ENCODE peak calls at places on chromosomes 3 and 15, in seven cellular contexts. H is HL-60, F is HepG2, R is GM12878, C is K562, L is GM23338, S is SK-N-SH. G is an unnamed sample.

GRCh38 chr3:176514297-176514696 is 683.0 kb downstream of the TBL1XR1 start:
- DNase-seq in H (peak), F (peak), R (no peak), C (peak), L (peak), S (no peak), G (peak)

GRCh38 chr3:25045291-25045690 is 382.8 kb upstream of the RARB start:
- DNase-seq in H (no peak), F (no peak), R (no peak), C (no peak), L (peak), S (no peak), G (no peak)

GRCh38 chr3:30332196-30333021 is 274.0 kb upstream of the TGFBR2 start:
- DNase-seq in H (no peak), F (no peak), R (no peak), C (no peak), L (no peak), S (no peak), G (no peak)

GRCh38 chr3:196638922-196639516 is 475 bp upstream of the NRROS start:
- DNase-seq in H (no peak), F (no peak), R (no peak), C (no peak), L (no peak), S (no peak), G (no peak)

GRCh38 chr15:95290376-95290973 is 1040.0 kb upstream of the NR2F2 start:
- DNase-seq in H (no peak), F (no peak), R (no peak), C (no peak), L (no peak), S (no peak), G (no peak)

GRCh38 chr3:39101022-39101689 is 6.3 kb downstream of the GORASP1 start:
- DNase-seq in H (peak), F (peak), R (no peak), C (peak), L (peak), S (peak), G (no peak)

GRCh38 chr3:138381413-138381901 is 33.1 kb downstream of the MRAS start:
- DNase-seq in H (no peak), F (no peak), R (no peak), C (no peak), L (no peak), S (no peak), G (no peak)

GRCh38 chr3:42652611-42653302 is 740 bp upstream of the ZBTB47 start:
- DNase-seq in H (peak), F (peak), R (peak), C (peak), L (no peak), S (peak), G (no peak)

GRCh38 chr15:70044168-70044567 is 53.5 kb downstream of the TLE3 start:
- DNase-seq in H (no peak), F (no peak), R (no peak), C (no peak), L (no peak), S (no peak), G (no peak)

GRCh38 chr3:50166309-50167019 is 11.3 kb downstream of the SEMA3F start:
- DNase-seq in H (no peak), F (no peak), R (no peak), C (no peak), L (no peak), S (no peak), G (no peak)

GRCh38 chr3:171811059-171811912 is 1.0 kb upstream of the PLD1 start:
- DNase-seq in H (peak), F (peak), R (no peak), C (peak), L (no peak), S (peak), G (peak)

GRCh38 chr15:66935688-66936087 is 129.7 kb upstream of the SMAD3 start:
- DNase-seq in H (no peak), F (no peak), R (no peak), C (no peak), L (no peak), S (no peak), G (no peak)

GRCh38 chr15:39102431-39102830 is 478.4 kb upstream of the THBS1 start:
- DNase-seq in H (no peak), F (no peak), R (no peak), C (no peak), L (no peak), S (no peak), G (no peak)

GRCh38 chr15:32124726-32125125 is 94.4 kb downstream of the CHRNA7 start:
- DNase-seq in H (no peak), F (no peak), R (no peak), C (no peak), L (no peak), S (no peak), G (no peak)

GRCh38 chr3:134054231-134054630 is 24.5 kb upstream of the SLCO2A1 start:
- DNase-seq in H (no peak), F (no peak), R (no peak), C (no peak), L (no peak), S (no peak), G (no peak)

GRCh38 chr3:32934150-32934742 is 17.2 kb upstream of the CCR4 start:
- DNase-seq in H (no peak), F (no peak), R (no peak), C (no peak), L (peak), S (peak), G (no peak)

GRCh38 chr15:67090297-67091072 is 25.1 kb downstream of the SMAD3 start:
- DNase-seq in H (no peak), F (no peak), R (no peak), C (no peak), L (peak), S (no peak), G (no peak)

GRCh38 chr3:171189394-171189793 is 162.9 kb upstream of the SLC2A2 start:
- DNase-seq in H (no peak), F (no peak), R (peak), C (no peak), L (no peak), S (no peak), G (no peak)

GRCh38 chr3:58167431-58168351 is 43.1 kb downstream of the DNASE1L3 start:
- DNase-seq in H (no peak), F (no peak), R (no peak), C (peak), L (peak), S (peak), G (no peak)

GRCh38 chr3:165505657-165506056 is 309.5 kb upstream of the SLITRK3 start:
- DNase-seq in H (no peak), F (no peak), R (no peak), C (no peak), L (no peak), S (no peak), G (no peak)

GRCh38 chr15:68808091-68808490 is 12.6 kb downstream of the ANP32A start:
- DNase-seq in H (no peak), F (no peak), R (no peak), C (no peak), L (no peak), S (no peak), G (no peak)

GRCh38 chr3:175107231-175107630 is 248.1 kb downstream of the NAALADL2 start:
- DNase-seq in H (no peak), F (no peak), R (no peak), C (no peak), L (no peak), S (no peak), G (no peak)

GRCh38 chr3:183285318-183285717 is 32.3 kb downstream of the B3GNT5 start:
- DNase-seq in H (no peak), F (no peak), R (no peak), C (no peak), L (no peak), S (no peak), G (no peak)

GRCh38 chr3:104198136-104198535 is 1168.6 kb upstream of the ALCAM start:
- DNase-seq in H (no peak), F (no peak), R (no peak), C (no peak), L (no peak), S (no peak), G (no peak)

GRCh38 chr15:84759018-84759417 is 10.6 kb downstream of the ZNF592 start:
- DNase-seq in H (no peak), F (no peak), R (no peak), C (no peak), L (no peak), S (no peak), G (no peak)

GRCh38 chr15:65525622-65526021 is 4.6 kb upstream of the HACD3 start:
- DNase-seq in H (no peak), F (no peak), R (no peak), C (no peak), L (no peak), S (peak), G (no peak)

GRCh38 chr15:78716651-78717050 is 75.6 kb upstream of the CHRNB4 start:
- DNase-seq in H (no peak), F (no peak), R (no peak), C (no peak), L (no peak), S (no peak), G (no peak)

GRCh38 chr3:68809596-68809995 is 122.8 kb downstream of the TAFA4 start:
- DNase-seq in H (no peak), F (no peak), R (no peak), C (no peak), L (no peak), S (no peak), G (no peak)
- TF ChIP-seq REST in H (no peak), F (no peak), R (no peak), C (no peak), L (no peak), S (no peak), G (no peak)

DNA sequence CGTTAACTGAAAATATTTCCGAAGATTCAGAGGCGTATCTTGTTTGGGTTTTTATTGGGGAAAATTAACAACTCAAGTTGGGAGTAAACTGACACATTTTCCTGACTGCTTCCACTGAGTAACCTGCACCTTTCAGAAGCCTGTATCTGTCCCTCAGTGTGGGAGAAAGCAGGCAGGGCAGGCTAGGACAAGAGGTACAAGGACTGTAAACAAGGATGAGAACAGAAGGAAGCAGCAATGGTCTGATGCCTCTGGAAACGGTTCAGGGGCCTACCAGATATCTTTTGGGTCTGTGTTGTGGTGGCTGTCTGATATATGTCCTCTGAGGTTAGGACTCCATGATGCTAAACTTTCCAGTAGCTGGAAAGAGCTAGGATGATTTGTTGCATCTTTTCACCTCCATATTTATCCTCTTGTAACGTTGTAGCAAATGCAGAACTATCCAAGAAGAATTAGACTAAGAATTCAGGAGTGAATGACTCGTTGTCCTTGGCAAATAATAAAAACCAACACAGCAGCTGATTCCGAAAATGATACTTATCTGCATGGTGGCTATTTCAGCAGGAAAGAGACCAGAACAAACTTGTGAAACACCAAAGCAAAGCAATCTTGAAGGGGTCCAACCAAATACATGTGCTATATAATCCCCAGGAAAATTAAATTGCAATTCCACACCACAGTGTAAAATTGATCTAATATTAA is 195.9 kb upstream of the ICE2 start:
- DNase-seq in H (no peak), F (no peak), R (no peak), C (no peak), L (no peak), S (no peak), G (no peak)
- TF ChIP-seq POLR2AphosphoS5 in H (no peak), F (no peak), R (no peak), C (no peak), L (no peak), S (no peak), G (no peak)

GRCh38 chr15:99436472-99437314 is 129.1 kb upstream of the MEF2A start:
- DNase-seq in H (no peak), F (no peak), R (no peak), C (no peak), L (no peak), S (no peak), G (no peak)

GRCh38 chr15:99439524-99439835 is 126.3 kb upstream of the MEF2A start:
- DNase-seq in H (no peak), F (no peak), R (no peak), C (no peak), L (no peak), S (no peak), G (no peak)

GRCh38 chr15:99438691-99439523 is 126.9 kb upstream of the MEF2A start:
- DNase-seq in H (no peak), F (no peak), R (no peak), C (no peak), L (peak), S (no peak), G (no peak)

GRCh38 chr15:99437315-99438221 is 128.2 kb upstream of the MEF2A start:
- DNase-seq in H (no peak), F (no peak), R (no peak), C (no peak), L (no peak), S (no peak), G (no peak)

GRCh38 chr15:99438222-99438592 is 127.6 kb upstream of the MEF2A start:
- DNase-seq in H (no peak), F (no peak), R (no peak), C (no peak), L (no peak), S (no peak), G (no peak)
- TF ChIP-seq REST in H (no peak), F (no peak), R (no peak), C (no peak), L (no peak), S (no peak), G (no peak)

GRCh38 chr15:72229947-72230196 is 1.1 kb downstream of the PKM start:
- DNase-seq in H (no peak), F (no peak), R (no peak), C (no peak), L (no peak), S (no peak), G (no peak)

GRCh38 chr15:72230197-72231065 is 559 bp downstream of the PKM start:
- DNase-seq in H (peak), F (peak), R (peak), C (peak), L (peak), S (peak), G (no peak)

GRCh38 chr15:72233759-72234158 is 2.8 kb upstream of the PKM start:
- DNase-seq in H (no peak), F (no peak), R (no peak), C (no peak), L (no peak), S (no peak), G (no peak)

GRCh38 chr15:72231066-72231846 is at the start of gene PKM:
- DNase-seq in H (peak), F (peak), R (peak), C (peak), L (peak), S (peak), G (peak)

DNA sequence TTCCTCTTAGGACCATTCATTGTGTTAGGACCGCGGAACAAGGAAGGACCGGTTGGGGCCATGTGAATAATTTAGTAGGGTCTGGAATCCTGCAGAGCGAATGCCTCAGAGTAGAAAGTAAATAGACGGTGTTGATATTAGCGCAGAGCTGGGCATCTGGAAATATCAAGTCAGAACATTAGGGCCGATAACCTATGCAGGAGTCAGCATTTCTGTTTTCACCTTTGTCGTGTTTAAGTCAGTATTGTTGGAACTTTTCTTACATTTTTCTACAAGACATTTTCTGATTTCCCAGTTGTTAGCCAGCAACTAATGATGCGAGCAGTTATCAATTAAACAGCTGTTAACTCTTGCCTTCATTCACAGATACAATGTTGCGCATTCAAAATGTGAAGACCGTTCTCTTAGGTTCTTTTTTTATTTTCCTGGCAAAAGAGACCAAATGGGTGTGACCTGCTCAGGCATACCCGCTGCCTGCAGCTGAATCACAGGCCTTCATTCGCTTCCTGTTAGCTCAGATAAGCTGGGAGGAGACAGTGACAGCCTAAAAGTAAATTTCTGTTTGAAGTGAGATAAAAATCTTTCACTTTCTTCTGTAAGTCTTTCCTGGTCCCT is 964 bp upstream of the PKM start:
- DNase-seq in H (no peak), F (peak), R (no peak), C (peak), L (peak), S (peak), G (no peak)
- TF ChIP-seq POLR2AphosphoS5 in H (no peak), F (no peak), R (no peak), C (peak), L (no peak), S (no peak), G (no peak)

DNA sequence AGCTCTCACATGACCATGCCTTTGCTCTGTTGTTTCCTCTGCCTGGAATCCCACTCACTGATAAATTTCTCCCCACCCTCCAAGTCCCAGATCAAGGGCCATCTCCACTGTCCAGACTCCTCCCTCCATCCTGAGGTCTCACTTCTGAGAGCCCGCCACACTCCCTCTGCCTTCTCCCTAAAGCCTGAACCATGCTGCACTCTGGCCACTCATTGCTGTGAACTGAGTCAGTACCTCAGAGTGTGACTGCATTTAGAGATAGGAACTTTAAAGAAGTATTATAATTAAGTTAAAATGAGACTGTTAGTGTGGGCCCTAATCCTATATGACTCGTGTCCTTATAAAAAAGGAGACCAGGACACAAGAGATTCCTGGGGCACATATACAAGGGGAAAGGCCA is 9.9 kb downstream of the WNT7A start:
- DNase-seq in H (no peak), F (no peak), R (no peak), C (no peak), L (no peak), S (no peak), G (no peak)
- TF ChIP-seq REST in H (no peak), F (no peak), R (no peak), C (no peak), L (no peak), S (no peak), G (no peak)

GRCh38 chr3:72591522-72592421 is 256.5 kb downstream of the SHQ1 start:
- DNase-seq in H (no peak), F (no peak), R (no peak), C (peak), L (peak), S (no peak), G (no peak)
- TF ChIP-seq POLR2AphosphoS5 in H (no peak), F (no peak), R (no peak), C (no peak), L (no peak), S (no peak), G (no peak)

GRCh38 chr3:12933901-12934300 is 92.5 kb upstream of the RPL32 start:
- DNase-seq in H (no peak), F (no peak), R (no peak), C (no peak), L (no peak), S (no peak), G (no peak)
- TF ChIP-seq REST in H (no peak), F (no peak), R (no peak), C (no peak), L (no peak), S (no peak), G (no peak)

GRCh38 chr3:65551945-65552344 is 486.8 kb downstream of the MAGI1 start:
- DNase-seq in H (no peak), F (no peak), R (no peak), C (no peak), L (no peak), S (no peak), G (no peak)

GRCh38 chr3:65549626-65549959 is 489.1 kb downstream of the MAGI1 start:
- DNase-seq in H (no peak), F (no peak), R (no peak), C (no peak), L (no peak), S (no peak), G (no peak)

GRCh38 chr3:65550137-65550536 is 488.6 kb downstream of the MAGI1 start:
- DNase-seq in H (no peak), F (no peak), R (no peak), C (no peak), L (no peak), S (no peak), G (no peak)

GRCh38 chr3:65545429-65545828 is 493.3 kb downstream of the MAGI1 start:
- DNase-seq in H (no peak), F (no peak), R (no peak), C (no peak), L (no peak), S (no peak), G (no peak)

DNA sequence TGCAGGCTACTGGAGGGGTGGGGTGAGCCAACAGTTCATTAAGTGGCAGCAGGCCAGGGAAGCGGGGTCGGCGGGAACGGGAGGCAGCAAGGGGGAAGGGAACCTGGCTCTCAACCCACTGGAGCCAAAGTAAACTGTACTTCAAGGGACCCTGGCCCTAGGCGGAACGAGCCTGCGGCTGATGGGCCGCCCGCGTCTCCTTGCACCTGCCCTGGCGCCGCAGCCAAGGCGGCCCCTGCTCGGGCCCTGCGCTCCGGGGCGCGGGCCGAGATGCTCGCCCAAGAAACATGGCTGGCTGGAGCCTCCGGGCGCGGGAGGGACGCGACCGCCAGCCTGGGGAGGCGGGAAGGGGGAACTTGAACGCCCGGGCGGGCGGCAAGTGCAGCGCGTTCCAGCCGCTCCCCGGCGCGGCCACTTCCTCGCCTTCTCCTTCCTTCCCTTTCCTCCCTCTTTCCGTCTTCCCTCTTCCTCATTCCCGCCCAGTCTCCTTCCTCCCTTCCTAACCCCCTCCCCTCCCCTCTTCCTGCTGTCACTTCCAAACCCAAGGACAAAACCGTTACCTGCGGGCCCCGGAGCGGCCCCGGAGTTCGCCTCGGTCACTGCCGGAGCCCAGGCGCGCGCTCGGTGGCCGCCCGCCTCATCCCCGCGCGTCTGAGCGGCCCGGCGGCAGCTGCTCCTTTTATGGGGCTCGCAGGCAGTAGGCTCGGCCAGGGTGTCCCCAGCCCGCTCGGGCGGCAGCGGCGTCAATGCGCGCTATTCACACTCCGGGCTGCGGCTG is 489.7 kb downstream of the MAGI1 start:
- DNase-seq in H (no peak), F (peak), R (no peak), C (no peak), L (peak), S (peak), G (no peak)
- TF ChIP-seq POLR2AphosphoS5 in H (no peak), F (no peak), R (no peak), C (no peak), L (no peak), S (no peak), G (no peak)

G was measured in Panc1.